ENCODE peak calls at places on chromosomes 5 and 9, in seven cellular contexts. V is upper lobe of right lung, K is stomach, P is SJSA1, U is DND-41, C is upper lobe of left lung, S is breast epithelium. F is an unnamed sample.

GRCh38 chr5:154740957-154741356 is 14.2 kb upstream of the LARP1 start:
- DNase-seq in K (no peak), P (no peak), V (no peak), S (no peak), C (no peak), U (no peak), F (peak)

GRCh38 chr9:129141066-129142041 is 30.1 kb downstream of the PTPA start:
- DNase-seq in V (no peak), P (peak), S (no peak), C (peak), U (no peak), K (peak), F (peak)

GRCh38 chr9:24824607-24825006 is 278.9 kb upstream of the IZUMO3 start:
- DNase-seq in C (no peak), S (no peak), P (no peak), K (no peak), V (no peak), U (no peak), F (no peak)

GRCh38 chr5:67181648-67182218 is 14.9 kb downstream of the CD180 start:
- DNase-seq in S (no peak), K (no peak), P (no peak), V (no peak), U (peak), C (peak), F (no peak)

GRCh38 chr9:4325113-4325512 is 25.2 kb upstream of the GLIS3 start:
- DNase-seq in K (no peak), S (no peak), C (no peak), P (no peak), U (no peak), V (no peak), F (no peak)

GRCh38 chr5:132725745-132726144 is 11.6 kb downstream of the KIF3A start:
- DNase-seq in V (no peak), K (no peak), S (no peak), U (no peak), P (no peak), C (no peak), F (no peak)

GRCh38 chr5:16550316-16550952 is 66.4 kb downstream of the RETREG1 start:
- DNase-seq in U (peak), C (peak), V (no peak), S (no peak), K (no peak), P (peak), F (no peak)

GRCh38 chr5:116404792-116405191 is 169.8 kb downstream of the SEMA6A start:
- DNase-seq in K (no peak), P (no peak), C (no peak), V (no peak), U (no peak), S (no peak), F (no peak)

GRCh38 chr9:90088411-90088810 is 483.6 kb downstream of the GADD45G start:
- DNase-seq in K (no peak), U (no peak), C (no peak), V (no peak), S (no peak), P (no peak), F (no peak)

GRCh38 chr9:127578952-127579853 is 32.9 kb upstream of the STXBP1 start:
- DNase-seq in S (peak), K (peak), C (peak), V (peak), U (peak), P (peak), F (peak)

GRCh38 chr9:86614871-86615849 is 260.9 kb upstream of the TUT7 start:
- DNase-seq in V (no peak), K (no peak), S (no peak), C (no peak), U (peak), P (peak), F (no peak)

GRCh38 chr5:80825780-80826460 is 134.2 kb upstream of the RASGRF2 start:
- DNase-seq in S (no peak), C (no peak), V (no peak), K (no peak), P (no peak), U (no peak), F (peak)

GRCh38 chr5:9015937-9016270 is 530.0 kb downstream of the SEMA5A start:
- DNase-seq in K (no peak), C (no peak), U (no peak), P (no peak), S (no peak), V (no peak), F (no peak)

GRCh38 chr5:79130781-79131180 is 19.2 kb downstream of the BHMT start:
- DNase-seq in K (no peak), S (no peak), V (no peak), C (no peak), P (no peak), U (no peak), F (no peak)

GRCh38 chr5:100757618-100758017 is 145.5 kb downstream of the ST8SIA4 start:
- DNase-seq in P (no peak), V (no peak), C (no peak), S (no peak), K (no peak), U (no peak), F (no peak)

GRCh38 chr9:557601-558201 is 283.8 kb upstream of the DMRT1 start:
- DNase-seq in K (no peak), C (no peak), S (no peak), P (peak), U (no peak), V (no peak), F (no peak)

GRCh38 chr5:85388752-85389151 is 1004.1 kb upstream of the EDIL3 start:
- DNase-seq in P (no peak), S (no peak), K (no peak), C (no peak), V (no peak), U (no peak), F (no peak)

GRCh38 chr5:42756630-42757601 is at the start of gene CCDC152:
- DNase-seq in K (peak), U (no peak), S (no peak), V (no peak), C (no peak), P (no peak), F (peak)

GRCh38 chr5:140978987-140979386 is 12.7 kb downstream of the PCDHAC2 start:
- DNase-seq in K (no peak), P (no peak), S (no peak), U (no peak), V (no peak), C (no peak), F (no peak)

GRCh38 chr5:88438006-88438405 is 169.4 kb upstream of the TMEM161B start:
- DNase-seq in V (no peak), C (no peak), U (no peak), P (peak), S (no peak), K (no peak), F (peak)

GRCh38 chr5:54257366-54258118 is 52.8 kb downstream of the ARL15 start:
- DNase-seq in V (no peak), P (no peak), S (no peak), U (peak), C (no peak), K (no peak), F (peak)

GRCh38 chr5:58348996-58349728 is 110.7 kb downstream of the PLK2 start:
- DNase-seq in K (no peak), S (no peak), C (no peak), P (no peak), V (no peak), U (no peak), F (no peak)

GRCh38 chr5:160325716-160326115 is 13.4 kb upstream of the CCNJL start:
- DNase-seq in K (no peak), V (no peak), P (no peak), C (no peak), U (no peak), S (no peak), F (no peak)

GRCh38 chr5:101643793-101644192 is 652.3 kb downstream of the SLCO4C1 start:
- DNase-seq in C (no peak), V (no peak), S (no peak), K (no peak), U (no peak), P (no peak), F (no peak)

GRCh38 chr5:129094087-129094923 is at the start of gene ISOC1:
- DNase-seq in U (peak), K (peak), P (peak), V (peak), C (peak), S (peak), F (peak)

GRCh38 chr9:13149454-13149853 is 130.0 kb downstream of the MPDZ start:
- DNase-seq in K (no peak), C (no peak), P (no peak), V (no peak), S (no peak), U (no peak), F (no peak)

GRCh38 chr5:140251527-140251973 is 51.4 kb downstream of the PFDN1 start:
- DNase-seq in U (peak), S (no peak), C (peak), K (no peak), P (peak), V (no peak), F (no peak)

GRCh38 chr5:59021837-59022514 is 439.1 kb downstream of the RAB3C start:
- DNase-seq in S (no peak), K (peak), V (peak), U (no peak), P (no peak), C (peak), F (peak)

GRCh38 chr9:35716236-35716635 is 15.8 kb downstream of the TLN1 start:
- DNase-seq in C (no peak), K (no peak), S (no peak), V (no peak), P (no peak), U (no peak), F (no peak)

GRCh38 chr5:180808461-180809000 is 5.9 kb upstream of the MGAT1 start:
- DNase-seq in P (peak), V (peak), C (peak), S (no peak), U (no peak), K (no peak), F (no peak)
- H3K27ac ChIP-seq in P (no peak), V (peak), C (peak), S (peak), U (peak), K (peak), F (peak)

DNA sequence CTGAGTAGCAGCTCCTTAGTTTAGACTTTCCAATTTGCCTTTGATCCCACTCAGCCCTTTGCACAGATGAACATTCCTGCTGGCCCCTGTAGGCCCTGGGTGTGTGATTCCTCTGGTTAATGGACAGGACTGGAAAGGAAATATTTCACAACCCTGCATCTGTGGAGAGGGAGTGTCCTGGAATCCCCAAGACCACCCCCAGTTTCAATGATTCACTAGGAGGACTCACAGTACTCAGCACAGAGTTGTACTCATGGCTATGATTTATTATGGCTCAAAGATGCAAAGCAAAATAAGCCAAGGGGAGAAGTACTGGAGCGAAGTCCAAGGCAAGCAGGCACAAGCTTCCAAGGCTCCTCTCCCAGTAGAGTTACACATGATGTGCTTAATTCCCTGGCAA is 42.4 kb upstream of the TJP2 start:
- DNase-seq in S (no peak), U (no peak), V (no peak), P (no peak), K (no peak), C (no peak), F (no peak)
- H3K27ac ChIP-seq in S (peak), U (no peak), V (no peak), P (no peak), K (peak), C (no peak), F (no peak)

GRCh38 chr5:14701556-14701955 is 37.0 kb downstream of the OTULIN start:
- DNase-seq in U (no peak), S (no peak), V (no peak), C (no peak), K (no peak), P (no peak), F (no peak)
- H3K27ac ChIP-seq in U (no peak), S (peak), V (peak), C (no peak), K (no peak), P (no peak), F (no peak)

GRCh38 chr9:136711751-136712689 is at the start of gene DIPK1B:
- DNase-seq in C (no peak), K (no peak), P (no peak), S (no peak), V (no peak), U (no peak), F (no peak)
- H3K27ac ChIP-seq in C (peak), K (peak), P (no peak), S (no peak), V (peak), U (no peak), F (peak)

GRCh38 chr9:95684516-95684915 is 167.7 kb upstream of the PTCH1 start:
- DNase-seq in C (no peak), V (no peak), K (no peak), P (no peak), S (no peak), U (no peak), F (no peak)

GRCh38 chr9:95679874-95680273 is 163.1 kb upstream of the PTCH1 start:
- DNase-seq in S (no peak), P (no peak), C (no peak), U (no peak), V (no peak), K (no peak), F (no peak)
- H3K27ac ChIP-seq in S (no peak), P (no peak), C (no peak), U (no peak), V (no peak), K (no peak), F (no peak)

GRCh38 chr9:123522921-123523320 is 166.9 kb downstream of the CRB2 start:
- DNase-seq in C (no peak), P (no peak), V (no peak), U (no peak), K (no peak), S (no peak), F (no peak)

GRCh38 chr9:123524866-123525265 is 168.9 kb downstream of the CRB2 start:
- DNase-seq in K (no peak), S (no peak), U (no peak), V (no peak), P (no peak), C (no peak), F (no peak)

GRCh38 chr9:123525424-123525823 is 169.4 kb downstream of the CRB2 start:
- DNase-seq in C (no peak), K (no peak), U (no peak), S (no peak), P (no peak), V (no peak), F (no peak)

GRCh38 chr9:123525957-123526356 is 170.0 kb downstream of the CRB2 start:
- DNase-seq in U (no peak), S (no peak), P (no peak), V (no peak), K (no peak), C (no peak), F (no peak)

GRCh38 chr9:123523828-123524227 is 167.8 kb downstream of the CRB2 start:
- DNase-seq in C (no peak), S (no peak), P (no peak), V (no peak), K (no peak), U (no peak), F (no peak)
- H3K27ac ChIP-seq in C (no peak), S (no peak), P (no peak), V (no peak), K (no peak), U (no peak), F (no peak)

GRCh38 chr5:56587381-56588124 is 227.8 kb upstream of the MAP3K1 start:
- DNase-seq in U (peak), P (no peak), C (no peak), V (no peak), S (no peak), K (no peak), F (no peak)
- H3K27ac ChIP-seq in U (no peak), P (no peak), C (no peak), V (no peak), S (no peak), K (no peak), F (no peak)

DNA sequence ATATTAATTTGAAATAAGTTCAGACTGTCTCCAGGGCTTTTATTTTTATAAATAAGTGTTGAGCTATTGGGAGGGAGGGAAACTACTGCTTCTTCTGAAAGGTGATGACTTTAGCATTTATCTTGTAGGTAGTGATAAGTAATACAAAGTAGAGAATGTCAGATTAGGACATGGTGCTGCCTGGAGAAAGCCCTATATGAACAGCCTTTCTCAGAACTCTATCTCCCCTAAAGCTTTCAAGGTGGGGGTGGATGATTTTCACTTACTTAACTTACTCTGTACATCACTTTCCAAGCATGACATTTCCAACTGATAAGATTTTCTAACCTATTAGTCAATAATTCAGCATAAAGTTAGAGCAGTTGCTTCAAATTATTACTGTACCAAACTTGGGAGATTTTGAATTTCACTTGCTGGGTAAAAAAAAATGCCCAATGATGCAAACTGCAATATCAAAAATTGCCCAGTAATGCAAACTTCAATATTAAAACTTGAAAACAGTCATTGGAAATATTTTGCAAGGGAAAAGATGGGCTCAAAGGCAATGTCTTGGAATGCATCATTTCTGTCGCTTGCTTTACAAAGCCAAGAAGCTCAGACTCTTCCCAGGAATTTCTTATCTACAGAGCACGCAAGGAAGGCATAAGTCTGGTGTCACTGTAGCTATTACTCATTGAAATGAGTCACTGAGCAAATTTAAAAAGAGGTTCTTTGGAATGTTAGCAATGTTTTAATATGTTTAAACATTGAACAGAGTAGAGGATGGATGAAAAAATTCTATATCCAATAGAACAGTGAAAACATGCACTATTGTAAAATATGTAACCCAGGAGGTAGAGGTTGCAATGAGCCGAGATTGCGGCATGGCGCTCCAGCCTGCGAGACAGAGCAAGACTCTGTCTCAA is 569.6 kb downstream of the PSAT1 start:
- DNase-seq in C (no peak), V (no peak), U (no peak), S (no peak), P (peak), K (no peak), F (no peak)
- H3K27ac ChIP-seq in C (no peak), V (no peak), U (no peak), S (no peak), P (peak), K (no peak), F (no peak)

GRCh38 chr9:135888766-135889394 is 18.5 kb downstream of the CAMSAP1 start:
- DNase-seq in S (no peak), V (no peak), P (no peak), C (no peak), U (no peak), K (peak), F (no peak)
- H3K27ac ChIP-seq in S (no peak), V (no peak), P (no peak), C (no peak), U (peak), K (no peak), F (no peak)

F was measured in thyroid gland.